ENCODE peak calls at places on chromosome 20, in ten cellular contexts. One of them, this sample, is unnamed.

GRCh38 chr20:12358006-12358654 is 440.4 kb downstream of the BTBD3 start:
- DNase-seq in HCT116: no peak
- DNase-seq in suprapubic skin: no peak
- DNase-seq in prostate gland: no peak
- DNase-seq in breast epithelium: no peak
- DNase-seq in sigmoid colon: no peak
- DNase-seq in GM12878: no peak
- DNase-seq in HepG2: no peak
- DNase-seq in stomach: no peak
- DNase-seq in endothelial cell of umbilical vein: no peak
- DNase-seq in this sample: no peak

GRCh38 chr20:43318749-43319148 is 129.0 kb upstream of the PTPRT start:
- DNase-seq in suprapubic skin: no peak
- DNase-seq in sigmoid colon: no peak
- DNase-seq in HCT116: no peak
- DNase-seq in endothelial cell of umbilical vein: no peak
- DNase-seq in HepG2: no peak
- DNase-seq in stomach: no peak
- DNase-seq in GM12878: no peak
- DNase-seq in prostate gland: no peak
- DNase-seq in breast epithelium: no peak
- DNase-seq in this sample: no peak

GRCh38 chr20:36370991-36371390 is 64.9 kb downstream of the DLGAP4 start:
- DNase-seq in stomach: no peak
- DNase-seq in suprapubic skin: no peak
- DNase-seq in endothelial cell of umbilical vein: no peak
- DNase-seq in GM12878: no peak
- DNase-seq in breast epithelium: no peak
- DNase-seq in sigmoid colon: no peak
- DNase-seq in HepG2: no peak
- DNase-seq in prostate gland: no peak
- DNase-seq in HCT116: no peak
- DNase-seq in this sample: no peak

GRCh38 chr20:59405226-59405815 is 104.9 kb downstream of the EDN3 start:
- DNase-seq in stomach: no peak
- DNase-seq in suprapubic skin: no peak
- DNase-seq in GM12878: no peak
- DNase-seq in sigmoid colon: peak
- DNase-seq in prostate gland: no peak
- DNase-seq in breast epithelium: no peak
- DNase-seq in HepG2: no peak
- DNase-seq in HCT116: no peak
- DNase-seq in endothelial cell of umbilical vein: no peak
- DNase-seq in this sample: no peak

GRCh38 chr20:50121858-50122271 is 8.9 kb upstream of the UBE2V1 start:
- DNase-seq in HepG2: no peak
- DNase-seq in sigmoid colon: no peak
- DNase-seq in HCT116: no peak
- DNase-seq in endothelial cell of umbilical vein: no peak
- DNase-seq in prostate gland: no peak
- DNase-seq in breast epithelium: no peak
- DNase-seq in GM12878: no peak
- DNase-seq in stomach: no peak
- DNase-seq in suprapubic skin: peak
- DNase-seq in this sample: no peak

GRCh38 chr20:33387177-33387576 is 14.1 kb downstream of the CDK5RAP1 start:
- DNase-seq in endothelial cell of umbilical vein: no peak
- DNase-seq in sigmoid colon: no peak
- DNase-seq in HCT116: no peak
- DNase-seq in prostate gland: no peak
- DNase-seq in suprapubic skin: no peak
- DNase-seq in breast epithelium: no peak
- DNase-seq in stomach: no peak
- DNase-seq in HepG2: no peak
- DNase-seq in GM12878: no peak
- DNase-seq in this sample: no peak

GRCh38 chr20:25081065-25081729 is 744 bp downstream of the VSX1 start:
- DNase-seq in GM12878: no peak
- DNase-seq in HCT116: no peak
- DNase-seq in prostate gland: no peak
- DNase-seq in stomach: peak
- DNase-seq in endothelial cell of umbilical vein: no peak
- DNase-seq in suprapubic skin: no peak
- DNase-seq in breast epithelium: no peak
- DNase-seq in HepG2: no peak
- DNase-seq in sigmoid colon: no peak
- DNase-seq in this sample: peak

GRCh38 chr20:10618611-10619245 is 55.1 kb downstream of the JAG1 start:
- DNase-seq in HCT116: no peak
- DNase-seq in HepG2: no peak
- DNase-seq in breast epithelium: no peak
- DNase-seq in prostate gland: no peak
- DNase-seq in GM12878: no peak
- DNase-seq in suprapubic skin: no peak
- DNase-seq in stomach: no peak
- DNase-seq in sigmoid colon: no peak
- DNase-seq in endothelial cell of umbilical vein: no peak
- DNase-seq in this sample: no peak

GRCh38 chr20:1648101-1648500 is 9.5 kb downstream of the SIRPG start:
- DNase-seq in prostate gland: no peak
- DNase-seq in stomach: no peak
- DNase-seq in sigmoid colon: no peak
- DNase-seq in GM12878: no peak
- DNase-seq in suprapubic skin: no peak
- DNase-seq in HepG2: no peak
- DNase-seq in breast epithelium: no peak
- DNase-seq in endothelial cell of umbilical vein: no peak
- DNase-seq in HCT116: no peak
- DNase-seq in this sample: no peak

GRCh38 chr20:14384411-14384810 is 47.0 kb upstream of the FLRT3 start:
- DNase-seq in endothelial cell of umbilical vein: no peak
- DNase-seq in HCT116: no peak
- DNase-seq in GM12878: no peak
- DNase-seq in suprapubic skin: no peak
- DNase-seq in stomach: no peak
- DNase-seq in sigmoid colon: no peak
- DNase-seq in HepG2: no peak
- DNase-seq in breast epithelium: no peak
- DNase-seq in prostate gland: no peak
- DNase-seq in this sample: no peak

GRCh38 chr20:62896526-62896925 is 29.8 kb downstream of the DIDO1 start:
- DNase-seq in sigmoid colon: no peak
- DNase-seq in breast epithelium: no peak
- DNase-seq in suprapubic skin: no peak
- DNase-seq in prostate gland: no peak
- DNase-seq in GM12878: no peak
- DNase-seq in HepG2: no peak
- DNase-seq in stomach: no peak
- DNase-seq in endothelial cell of umbilical vein: no peak
- DNase-seq in HCT116: no peak
- DNase-seq in this sample: no peak

GRCh38 chr20:62898970-62899632 is 27.2 kb downstream of the DIDO1 start:
- DNase-seq in suprapubic skin: peak
- DNase-seq in stomach: no peak
- DNase-seq in breast epithelium: no peak
- DNase-seq in HepG2: no peak
- DNase-seq in prostate gland: no peak
- DNase-seq in endothelial cell of umbilical vein: no peak
- DNase-seq in GM12878: no peak
- DNase-seq in HCT116: no peak
- DNase-seq in sigmoid colon: no peak
- DNase-seq in this sample: no peak

GRCh38 chr20:62899633-62900051 is 26.7 kb downstream of the DIDO1 start:
- DNase-seq in breast epithelium: peak
- DNase-seq in sigmoid colon: no peak
- DNase-seq in stomach: no peak
- DNase-seq in suprapubic skin: peak
- DNase-seq in GM12878: no peak
- DNase-seq in endothelial cell of umbilical vein: no peak
- DNase-seq in prostate gland: no peak
- DNase-seq in HepG2: peak
- DNase-seq in HCT116: no peak
- DNase-seq in this sample: no peak

GRCh38 chr20:62898093-62898964 is 28.0 kb downstream of the DIDO1 start:
- DNase-seq in endothelial cell of umbilical vein: no peak
- DNase-seq in breast epithelium: no peak
- DNase-seq in GM12878: no peak
- DNase-seq in prostate gland: no peak
- DNase-seq in suprapubic skin: no peak
- DNase-seq in HepG2: no peak
- DNase-seq in sigmoid colon: peak
- DNase-seq in HCT116: no peak
- DNase-seq in stomach: no peak
- DNase-seq in this sample: no peak

DNA sequence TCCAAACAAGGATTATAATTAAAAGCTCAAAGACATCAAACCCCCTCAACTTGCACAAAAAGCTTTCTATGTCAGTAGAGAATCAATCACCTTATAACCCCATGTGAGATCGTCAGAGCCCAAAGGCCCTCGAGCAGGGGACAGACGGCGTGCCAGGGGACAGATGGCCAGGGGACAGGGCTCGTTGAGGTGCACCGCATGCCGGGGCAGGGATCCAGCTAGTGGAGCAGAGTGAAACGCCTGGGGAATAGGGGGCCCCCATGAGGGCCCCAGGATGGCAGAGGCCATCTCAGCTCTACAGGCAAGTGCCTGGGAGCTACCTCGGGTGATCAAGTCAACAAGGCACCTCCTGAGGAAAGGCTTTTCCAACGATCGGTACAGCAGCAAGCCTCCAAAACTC is 28.6 kb downstream of the DIDO1 start:
- DNase-seq in HepG2: no peak
- DNase-seq in sigmoid colon: peak
- DNase-seq in suprapubic skin: no peak
- DNase-seq in HCT116: no peak
- DNase-seq in breast epithelium: no peak
- DNase-seq in GM12878: no peak
- DNase-seq in endothelial cell of umbilical vein: no peak
- DNase-seq in prostate gland: no peak
- DNase-seq in stomach: no peak
- DNase-seq in this sample: peak
- TF ChIP-seq POLR2AphosphoS5 in HepG2: peak
- TF ChIP-seq POLR2AphosphoS5 in sigmoid colon: no peak
- TF ChIP-seq POLR2AphosphoS5 in suprapubic skin: no peak
- TF ChIP-seq POLR2AphosphoS5 in HCT116: peak
- TF ChIP-seq POLR2AphosphoS5 in breast epithelium: no peak
- TF ChIP-seq POLR2AphosphoS5 in GM12878: no peak
- TF ChIP-seq POLR2AphosphoS5 in endothelial cell of umbilical vein: no peak
- TF ChIP-seq POLR2AphosphoS5 in prostate gland: no peak
- TF ChIP-seq POLR2AphosphoS5 in stomach: no peak
- TF ChIP-seq POLR2AphosphoS5 in this sample: no peak

DNA sequence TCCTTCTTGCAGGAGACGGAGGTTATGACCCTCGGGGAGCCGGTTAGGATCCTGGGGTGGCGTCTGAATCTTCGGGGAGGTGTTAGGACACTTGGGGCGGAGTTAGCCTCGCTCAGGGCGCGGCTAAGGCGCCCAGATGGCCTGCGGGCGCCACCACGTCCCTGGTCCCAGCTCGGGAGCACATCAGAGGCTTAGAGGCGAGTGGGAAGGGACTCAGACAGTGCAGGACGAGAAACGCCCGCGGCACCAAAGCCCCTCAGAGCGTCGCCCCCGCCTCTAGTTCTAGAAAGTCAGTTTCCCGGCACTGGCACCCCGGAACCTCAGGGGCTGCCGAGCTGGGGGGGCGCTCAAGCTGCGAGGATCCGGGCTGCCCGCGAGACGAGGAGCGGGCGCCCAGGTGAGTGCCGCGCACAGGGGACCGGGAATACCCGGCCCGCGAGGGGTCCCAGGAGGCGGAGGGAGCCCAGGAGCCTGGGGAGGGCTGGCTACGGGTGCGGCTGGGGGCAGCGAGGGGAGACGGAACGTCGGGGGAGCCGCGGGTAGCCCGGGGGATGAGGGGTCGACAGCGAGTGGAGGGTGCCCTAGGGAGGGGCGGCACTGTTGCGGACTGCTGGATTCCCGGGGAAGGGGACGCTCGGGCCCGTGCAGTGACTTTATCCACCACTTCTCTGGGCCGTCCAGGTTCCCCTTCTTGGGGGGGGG is at the start of gene HCK:
- DNase-seq in sigmoid colon: no peak
- DNase-seq in endothelial cell of umbilical vein: no peak
- DNase-seq in breast epithelium: no peak
- DNase-seq in GM12878: no peak
- DNase-seq in prostate gland: no peak
- DNase-seq in stomach: peak
- DNase-seq in HCT116: no peak
- DNase-seq in suprapubic skin: no peak
- DNase-seq in HepG2: no peak
- DNase-seq in this sample: peak
- TF ChIP-seq POLR2A in sigmoid colon: no peak
- TF ChIP-seq POLR2A in endothelial cell of umbilical vein: no peak
- TF ChIP-seq POLR2A in breast epithelium: no peak
- TF ChIP-seq POLR2A in GM12878: peak
- TF ChIP-seq POLR2A in prostate gland: no peak
- TF ChIP-seq POLR2A in stomach: no peak
- TF ChIP-seq POLR2A in HCT116: no peak
- TF ChIP-seq POLR2A in suprapubic skin: no peak
- TF ChIP-seq POLR2A in HepG2: no peak
- TF ChIP-seq POLR2A in this sample: no peak

GRCh38 chr20:19251958-19252669 is 39.7 kb downstream of the SLC24A3 start:
- DNase-seq in GM12878: no peak
- DNase-seq in sigmoid colon: no peak
- DNase-seq in suprapubic skin: no peak
- DNase-seq in HCT116: no peak
- DNase-seq in stomach: no peak
- DNase-seq in prostate gland: no peak
- DNase-seq in endothelial cell of umbilical vein: no peak
- DNase-seq in HepG2: no peak
- DNase-seq in breast epithelium: no peak
- DNase-seq in this sample: no peak
- TF ChIP-seq POLR2AphosphoS5 in GM12878: no peak
- TF ChIP-seq POLR2AphosphoS5 in sigmoid colon: peak
- TF ChIP-seq POLR2AphosphoS5 in suprapubic skin: no peak
- TF ChIP-seq POLR2AphosphoS5 in HCT116: no peak
- TF ChIP-seq POLR2AphosphoS5 in stomach: no peak
- TF ChIP-seq POLR2AphosphoS5 in prostate gland: no peak
- TF ChIP-seq POLR2AphosphoS5 in endothelial cell of umbilical vein: no peak
- TF ChIP-seq POLR2AphosphoS5 in HepG2: no peak
- TF ChIP-seq POLR2AphosphoS5 in breast epithelium: no peak
- TF ChIP-seq POLR2AphosphoS5 in this sample: no peak

DNA sequence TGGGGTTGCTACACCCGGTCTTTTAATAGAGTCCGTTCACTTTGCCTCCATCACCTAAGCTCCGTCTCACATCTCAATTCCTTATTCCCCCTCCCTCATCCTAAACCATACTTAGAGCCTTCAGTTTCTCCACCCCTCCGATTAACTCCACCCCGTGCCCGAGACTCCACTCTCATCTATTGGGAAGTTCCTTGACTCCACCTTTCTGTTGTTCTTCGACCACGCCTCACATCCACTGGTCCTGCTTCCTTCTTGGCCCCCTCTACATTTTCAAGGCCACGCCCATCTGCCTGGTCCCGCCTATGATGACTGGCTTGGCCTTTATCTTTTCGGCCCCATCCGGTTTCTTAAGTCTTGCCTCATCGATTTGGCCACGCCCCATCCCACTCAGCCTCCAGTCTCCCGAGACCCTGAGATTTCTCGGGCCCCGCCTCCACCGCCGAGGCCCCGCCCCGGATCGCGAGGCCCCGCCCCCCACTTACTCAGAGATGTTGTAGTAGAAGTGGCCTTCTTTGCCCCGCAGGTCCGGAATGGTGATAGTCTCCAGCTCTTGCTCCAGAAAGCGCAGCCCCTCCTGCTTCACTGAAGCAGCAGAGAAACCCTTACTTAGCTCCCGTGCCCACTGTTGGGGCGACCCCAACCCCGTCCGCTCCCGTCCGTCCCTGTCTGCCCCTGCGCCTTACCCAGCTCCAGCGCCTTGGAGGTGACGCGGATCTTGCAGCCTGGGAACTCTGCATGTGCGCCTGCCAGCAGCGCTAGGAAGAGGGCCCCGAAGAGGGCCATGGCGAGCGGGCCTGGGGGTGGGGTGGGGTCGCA is 1.1 kb downstream of the PLTP start:
- DNase-seq in suprapubic skin: peak
- DNase-seq in sigmoid colon: peak
- DNase-seq in HCT116: peak
- DNase-seq in endothelial cell of umbilical vein: peak
- DNase-seq in HepG2: no peak
- DNase-seq in prostate gland: peak
- DNase-seq in stomach: peak
- DNase-seq in GM12878: peak
- DNase-seq in breast epithelium: peak
- DNase-seq in this sample: peak
- TF ChIP-seq POLR2A in suprapubic skin: no peak
- TF ChIP-seq POLR2A in sigmoid colon: peak
- TF ChIP-seq POLR2A in HCT116: no peak
- TF ChIP-seq POLR2A in endothelial cell of umbilical vein: peak
- TF ChIP-seq POLR2A in HepG2: no peak
- TF ChIP-seq POLR2A in prostate gland: peak
- TF ChIP-seq POLR2A in stomach: no peak
- TF ChIP-seq POLR2A in GM12878: peak
- TF ChIP-seq POLR2A in breast epithelium: no peak
- TF ChIP-seq POLR2A in this sample: no peak